ENCODE peak calls at places on chromosomes 3 and 15, in four cellular contexts. Z, W, H and R are unnamed samples.

GRCh38 chr3:150783334-150783733 is 20.4 kb upstream of the SIAH2 start:
- DNase-seq in W (no peak), H (no peak), Z (no peak), R (no peak)

GRCh38 chr3:107794664-107795443 is 272.1 kb downstream of the BBX start:
- DNase-seq in W (no peak), Z (no peak), H (peak), R (no peak)

GRCh38 chr3:77204788-77205187 is 164.9 kb downstream of the ROBO2 start:
- DNase-seq in W (no peak), Z (no peak), H (no peak), R (no peak)

GRCh38 chr3:25872200-25872877 is 82.4 kb downstream of the OXSM start:
- DNase-seq in Z (no peak), W (no peak), H (no peak), R (no peak)

GRCh38 chr3:45689787-45690145 is 570 bp downstream of the SACM1L start:
- DNase-seq in W (no peak), Z (no peak), H (no peak), R (no peak)

GRCh38 chr15:65095011-65095746 is 18.6 kb downstream of the KBTBD13 start:
- DNase-seq in W (no peak), H (no peak), Z (no peak), R (no peak)

GRCh38 chr3:13277130-13277783 is 142.9 kb downstream of the NUP210 start:
- DNase-seq in W (peak), Z (no peak), H (no peak), R (peak)

GRCh38 chr3:178966299-178967183 is 105.1 kb downstream of the ZMAT3 start:
- DNase-seq in Z (no peak), H (peak), W (no peak), R (no peak)

GRCh38 chr3:193704431-193704830 is 111.4 kb downstream of the OPA1 start:
- DNase-seq in H (no peak), Z (no peak), W (no peak), R (no peak)

GRCh38 chr3:50550079-50550736 is 17.3 kb downstream of the C3orf18 start:
- DNase-seq in Z (peak), W (no peak), H (peak), R (peak)

GRCh38 chr3:197494366-197495058 is 61.3 kb downstream of the BDH1 start:
- DNase-seq in W (no peak), H (no peak), Z (no peak), R (no peak)

GRCh38 chr15:48643776-48644497 is 1.6 kb downstream of the FBN1 start:
- DNase-seq in W (no peak), Z (no peak), H (no peak), R (no peak)

GRCh38 chr15:84575493-84575892 is 25.3 kb upstream of the ZSCAN2 start:
- DNase-seq in Z (no peak), H (no peak), W (no peak), R (no peak)

GRCh38 chr3:56969851-56970250 is 90.6 kb upstream of the SPATA12 start:
- DNase-seq in H (no peak), Z (no peak), W (no peak), R (no peak)

GRCh38 chr3:96813820-96814580 is 394 bp upstream of the EPHA6 start:
- DNase-seq in W (peak), Z (peak), H (peak), R (peak)

GRCh38 chr3:96813134-96813819 is 1.1 kb upstream of the EPHA6 start:
- DNase-seq in W (peak), Z (peak), H (peak), R (peak)

GRCh38 chr3:96814581-96815567 is at the start of gene EPHA6:
- DNase-seq in W (peak), Z (no peak), H (peak), R (no peak)
- H3K4me3 ChIP-seq in W (peak), Z (peak), H (peak), R (peak)

DNA sequence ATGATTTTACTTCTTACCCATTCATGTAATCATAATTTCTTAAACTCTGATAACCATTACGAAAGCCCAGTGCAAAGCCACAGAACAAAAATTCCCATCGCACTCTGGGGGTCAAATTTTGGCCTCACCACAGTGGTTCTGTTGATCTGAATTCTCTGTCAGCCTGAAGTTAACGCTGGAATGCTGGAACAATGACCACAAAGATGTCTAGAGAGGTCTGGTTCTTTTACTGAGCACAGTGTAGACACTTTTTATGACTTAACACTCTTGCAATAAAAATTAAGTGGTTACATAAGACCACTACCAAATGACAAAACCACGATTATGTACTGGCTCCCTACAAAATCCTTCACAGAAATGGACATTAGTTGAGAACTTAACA is 94.7 kb downstream of the PDZRN3 start:
- DNase-seq in H (no peak), W (no peak), Z (no peak), R (no peak)
- H3K27ac ChIP-seq in H (no peak), W (no peak), Z (no peak), R (no peak)

DNA sequence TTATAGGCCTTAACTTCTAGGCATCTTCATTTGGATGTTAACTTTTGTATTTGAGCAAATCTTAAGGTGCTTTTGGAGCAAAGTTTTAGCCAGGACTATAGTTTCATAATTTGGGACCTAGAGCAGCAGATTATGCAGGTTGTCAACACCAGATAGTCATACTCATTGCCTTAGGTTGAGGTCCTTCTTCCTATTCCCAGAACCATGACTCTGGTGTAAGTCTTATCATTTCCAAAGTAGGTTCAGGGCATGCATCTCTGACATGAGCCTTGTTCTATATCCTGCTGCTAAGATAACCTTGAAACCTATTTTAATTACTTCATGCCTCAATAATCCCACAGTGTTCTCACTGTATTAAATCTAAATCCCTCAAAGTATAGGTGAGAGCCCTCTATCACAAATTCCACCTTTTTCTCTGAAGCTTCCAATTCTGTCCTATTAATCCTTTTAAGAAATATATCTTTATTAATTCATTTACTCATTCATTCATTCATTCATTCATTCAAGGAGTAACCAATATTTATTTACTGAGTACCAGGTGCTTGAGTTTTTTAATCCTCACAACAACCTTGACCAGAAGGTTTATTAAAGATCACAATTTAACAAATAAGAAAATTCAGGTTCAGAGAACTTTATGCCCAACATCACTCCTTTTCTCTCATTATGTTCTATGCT is 2.7 kb upstream of the FNDC3B start:
- DNase-seq in H (no peak), Z (no peak), W (no peak), R (no peak)
- TF ChIP-seq CTCF in H (no peak), Z (no peak), W (no peak), R (no peak)

GRCh38 chr3:61560452-61561373 is 658 bp upstream of the PTPRG start:
- DNase-seq in W (peak), H (peak), Z (peak), R (peak)
- H3K4me3 ChIP-seq in W (peak), H (peak), Z (peak), R (peak)

GRCh38 chr15:76176059-76176458 is 116.3 kb downstream of the TMEM266 start:
- DNase-seq in W (no peak), H (no peak), Z (no peak), R (no peak)
- H3K27ac ChIP-seq in W (no peak), H (no peak), Z (no peak), R (no peak)

DNA sequence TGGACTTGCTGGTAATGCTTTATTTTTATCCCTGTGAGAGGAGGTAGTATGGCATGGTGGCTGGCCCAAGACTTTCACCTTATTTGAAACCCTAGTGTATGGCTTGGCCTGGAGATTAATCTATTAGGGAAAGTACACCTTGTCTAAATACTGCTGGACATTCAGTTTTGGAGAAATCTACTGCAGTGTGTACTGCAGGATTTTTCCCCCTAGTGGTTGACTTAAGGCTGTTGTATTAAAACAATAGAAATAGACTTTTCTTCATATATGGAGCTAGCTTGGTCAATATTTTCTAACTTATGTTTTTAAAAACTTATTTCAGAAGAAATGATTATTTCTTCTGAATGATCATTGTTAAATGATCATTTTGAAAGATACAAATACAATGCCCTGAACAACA is 13.9 kb upstream of the SLITRK3 start:
- DNase-seq in H (no peak), Z (no peak), W (no peak), R (no peak)
- TF ChIP-seq CTCF in H (peak), Z (no peak), W (peak), R (no peak)

GRCh38 chr15:67862771-67863441 is 23.1 kb upstream of the RNU6-1 start:
- DNase-seq in Z (no peak), H (no peak), W (no peak), R (no peak)
- H3K4me3 ChIP-seq in Z (no peak), H (no peak), W (peak), R (peak)

GRCh38 chr3:47431225-47431624 is 44.5 kb downstream of the SCAP start:
- DNase-seq in H (no peak), W (no peak), Z (no peak), R (no peak)

GRCh38 chr3:47427866-47428265 is 47.0 kb downstream of the PTPN23 start:
- DNase-seq in W (no peak), Z (no peak), H (no peak), R (no peak)

GRCh38 chr3:47430606-47431005 is 45.1 kb downstream of the SCAP start:
- DNase-seq in H (no peak), Z (no peak), W (no peak), R (no peak)

GRCh38 chr3:47428585-47429145 is 47.1 kb downstream of the SCAP start:
- DNase-seq in H (no peak), W (no peak), Z (no peak), R (no peak)

DNA sequence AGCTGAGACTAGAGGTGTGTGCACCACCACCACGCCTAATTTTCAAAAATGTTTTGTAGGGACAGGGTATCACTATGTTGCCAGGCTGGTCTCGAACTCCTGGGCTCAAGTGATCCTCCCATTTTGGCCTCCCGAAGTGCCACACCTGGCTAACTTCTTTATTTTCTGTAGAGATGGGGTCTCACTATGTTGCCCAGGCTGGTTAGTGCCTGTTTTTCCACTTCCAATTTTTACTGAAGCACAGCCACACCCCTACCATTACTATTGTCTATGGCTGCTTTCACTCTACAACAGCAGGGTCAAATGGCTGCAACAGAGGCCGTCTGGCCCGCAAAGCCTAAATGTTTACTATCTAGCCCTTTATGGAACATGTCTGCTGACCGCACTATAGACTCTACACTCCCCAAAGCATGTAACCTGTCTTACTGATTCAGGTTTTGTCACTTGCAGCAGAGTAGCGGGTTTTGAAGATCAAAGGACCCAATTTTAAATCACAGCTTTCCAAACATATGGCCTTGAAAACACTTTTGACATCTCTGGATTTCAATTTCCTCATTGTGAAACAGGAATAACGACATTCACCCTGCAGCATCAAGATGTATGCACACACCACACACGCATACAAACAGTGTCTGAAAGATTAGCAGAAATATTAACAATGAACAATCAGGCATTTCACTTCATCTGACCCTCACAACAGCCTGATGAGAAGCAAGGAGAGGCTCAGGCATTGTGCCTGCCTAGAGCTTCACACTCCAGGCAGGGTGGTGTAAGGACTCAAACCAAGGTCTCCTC is 46.1 kb downstream of the SCAP start:
- DNase-seq in W (no peak), Z (no peak), H (no peak), R (no peak)
- H3K27ac ChIP-seq in W (peak), Z (no peak), H (no peak), R (no peak)